ENCODE peak calls at places on chromosome 11, in seven cellular contexts. P is heart left ventricle; Y is bronchial epithelial cell; L is fibroblast of pulmonary artery; O is A549; F is CD4-positive, alpha-beta memory T cell; B is AG04450. S is an unnamed sample.

GRCh38 chr11:833849-834311 is 1.1 kb downstream of the CD151 start:
- DNase-seq in O (peak), F (no peak), L (no peak), P (no peak), Y (peak), B (no peak), S (peak)

GRCh38 chr11:27429740-27430451 is 42.7 kb downstream of the LGR4 start:
- DNase-seq in L (no peak), Y (peak), O (no peak), B (no peak), F (no peak), P (no peak), S (peak)

GRCh38 chr11:35088676-35089075 is 50.3 kb upstream of the CD44 start:
- DNase-seq in L (peak), Y (peak), O (no peak), B (no peak), P (no peak), F (no peak), S (peak)

GRCh38 chr11:67429038-67429668 is 859 bp downstream of the RPS6KB2 start:
- DNase-seq in P (no peak), B (no peak), F (no peak), L (no peak), O (no peak), Y (peak), S (no peak)

GRCh38 chr11:118010738-118011461 is 24.7 kb downstream of the IL10RA start:
- DNase-seq in F (no peak), B (no peak), O (no peak), P (peak), Y (no peak), L (no peak), S (no peak)

GRCh38 chr11:126824035-126824607 is 176.4 kb downstream of the KIRREL3 start:
- DNase-seq in L (no peak), P (no peak), B (no peak), O (no peak), F (no peak), Y (no peak), S (no peak)

GRCh38 chr11:16572946-16573345 is 165.5 kb upstream of the C11orf58 start:
- DNase-seq in F (no peak), B (no peak), Y (no peak), L (no peak), P (no peak), O (no peak), S (no peak)

GRCh38 chr11:19951558-19952083 is 208.7 kb downstream of the DBX1 start:
- DNase-seq in Y (peak), P (no peak), B (no peak), L (peak), O (peak), F (no peak), S (peak)

GRCh38 chr11:133337905-133338536 is 194.3 kb downstream of the OPCML start:
- DNase-seq in Y (no peak), F (no peak), L (no peak), O (no peak), P (no peak), B (no peak), S (no peak)

GRCh38 chr11:134604886-134605285 is 192.8 kb upstream of the B3GAT1 start:
- DNase-seq in P (no peak), F (no peak), L (no peak), Y (no peak), B (no peak), O (no peak), S (no peak)

GRCh38 chr11:88377151-88377550 is 39.6 kb upstream of the CTSC start:
- DNase-seq in F (no peak), B (peak), P (no peak), L (no peak), O (no peak), Y (no peak), S (no peak)

GRCh38 chr11:66530927-66531722 is 14.7 kb downstream of the ZDHHC24 start:
- DNase-seq in F (no peak), Y (no peak), B (no peak), O (no peak), P (no peak), L (no peak), S (no peak)

GRCh38 chr11:107271425-107271824 is 186.2 kb downstream of the CWF19L2 start:
- DNase-seq in Y (no peak), O (no peak), F (no peak), P (no peak), L (no peak), B (no peak), S (no peak)

GRCh38 chr11:46697303-46697702 is 3.1 kb downstream of the ARHGAP1 start:
- DNase-seq in P (peak), Y (no peak), L (peak), B (no peak), O (no peak), F (no peak), S (no peak)

GRCh38 chr11:68498903-68499883 is 38.6 kb downstream of the PPP6R3 start:
- DNase-seq in O (no peak), P (no peak), F (no peak), Y (no peak), L (no peak), B (no peak), S (no peak)
- H3K4me3 ChIP-seq in O (no peak), P (no peak), F (no peak), Y (no peak), L (no peak), B (no peak), S (no peak)

DNA sequence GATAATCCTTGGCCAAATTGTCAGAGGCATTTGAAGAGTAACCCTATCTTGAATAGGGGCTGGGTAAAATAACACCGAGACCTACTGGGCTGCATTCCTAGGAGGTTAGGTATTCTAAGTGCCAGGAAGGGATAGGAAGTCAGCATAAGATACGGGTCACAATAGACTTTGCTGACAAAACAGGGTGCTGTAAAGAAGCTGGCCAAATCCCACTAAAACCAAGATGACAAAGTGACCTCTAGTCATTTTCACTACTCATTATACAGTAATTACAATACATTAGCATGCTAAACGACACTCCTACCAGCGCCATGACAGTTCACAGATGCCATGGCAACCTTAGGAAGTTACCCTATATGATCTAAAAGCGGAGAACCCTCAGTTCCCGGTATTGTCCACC is 964 bp upstream of the REXO2 start:
- DNase-seq in Y (peak), P (no peak), B (no peak), O (no peak), F (no peak), L (peak), S (no peak)
- H3K4me3 ChIP-seq in Y (peak), P (no peak), B (no peak), O (no peak), F (no peak), L (peak), S (no peak)

DNA sequence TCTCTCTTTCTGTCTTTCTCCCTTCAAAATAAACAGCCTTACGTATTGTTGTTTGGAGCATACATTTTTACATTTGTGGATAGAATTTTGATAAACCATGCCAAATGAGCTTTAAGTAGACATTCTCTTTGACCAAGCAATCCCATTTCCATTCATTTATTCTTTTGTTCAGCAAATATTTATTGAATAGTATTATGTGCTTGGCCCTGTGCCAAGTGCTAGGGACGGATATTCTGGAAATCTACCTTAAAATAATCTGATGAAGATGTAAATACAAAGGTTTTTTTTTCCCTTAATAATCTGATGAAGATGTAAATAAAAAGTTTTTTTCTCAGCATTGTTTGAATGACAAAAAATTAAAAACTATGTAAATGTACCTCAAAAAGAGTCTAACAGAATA is 2.1 kb downstream of the OLFML1 start:
- DNase-seq in L (no peak), Y (no peak), O (no peak), P (no peak), B (no peak), F (no peak), S (no peak)
- H3K4me3 ChIP-seq in L (no peak), Y (no peak), O (no peak), P (no peak), B (no peak), F (no peak), S (no peak)

GRCh38 chr11:131375421-131375820 is 5.0 kb downstream of the NTM start:
- DNase-seq in P (no peak), B (no peak), F (no peak), Y (no peak), L (no peak), O (no peak), S (no peak)
- H3K4me3 ChIP-seq in P (no peak), B (no peak), F (no peak), Y (no peak), L (no peak), O (no peak), S (no peak)

DNA sequence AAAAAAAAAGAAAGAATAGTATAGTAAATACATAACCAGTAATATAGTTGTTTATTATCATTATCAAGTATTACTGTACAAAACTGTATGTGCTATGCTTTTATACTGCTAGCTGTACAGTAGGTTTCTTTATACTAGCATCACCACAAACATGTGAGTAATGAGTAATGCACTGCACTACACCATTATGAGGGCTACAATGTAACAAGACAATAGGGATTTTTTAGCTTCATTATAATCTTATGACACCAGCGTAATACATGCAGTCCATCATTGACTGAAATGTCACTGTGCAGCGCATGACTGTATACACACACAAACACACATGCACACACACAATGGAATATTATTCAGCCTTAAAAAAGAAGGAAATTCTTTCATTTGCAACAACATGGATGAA is 111.5 kb upstream of the ZBED5 start:
- DNase-seq in O (no peak), L (no peak), F (no peak), Y (no peak), B (no peak), P (no peak), S (no peak)
- H3K4me3 ChIP-seq in O (no peak), L (no peak), F (no peak), Y (no peak), B (no peak), P (no peak), S (no peak)